ENCODE peak calls at places on chromosomes 4 and X, in four cellular contexts. G is K562, R is H1, Q is HepG2. U is an unnamed sample.
A peak's percentile ranks its signal among the peaks of the same experiment; 100 is the strongest.

GRCh38 chr4:70177117-70177516 is 18.4 kb upstream of the ODAM start:
- DNase-seq in G (no peak), R (no peak), Q (no peak), U (no peak)

GRCh38 chr4:48343531-48343930 is 2.2 kb downstream of the SLAIN2 start:
- DNase-seq in G (peak; percentile 43), R (no peak), Q (no peak), U (no peak)

GRCh38 chr4:146445198-146446150 is 76.3 kb downstream of the SLC10A7 start:
- DNase-seq in G (no peak), R (no peak), Q (no peak), U (no peak)

GRCh38 chr4:98406819-98407218 is 145.6 kb downstream of the RAP1GDS1 start:
- DNase-seq in G (no peak), R (no peak), Q (no peak), U (no peak)

GRCh38 chrX:19661977-19662376 is 146.7 kb upstream of the MAP3K15 start:
- DNase-seq in G (no peak), R (no peak), Q (no peak), U (no peak)

GRCh38 chr4:99529218-99529617 is 18.4 kb downstream of the C4orf17 start:
- DNase-seq in G (no peak), R (no peak), Q (no peak), U (no peak)

GRCh38 chr4:83618991-83619390 is 83.1 kb downstream of the GPAT3 start:
- DNase-seq in G (peak; percentile 72), R (no peak), Q (no peak), U (no peak)

GRCh38 chr4:101708640-101709039 is 81.9 kb upstream of the BANK1 start:
- DNase-seq in G (no peak), R (no peak), Q (no peak), U (no peak)

GRCh38 chr4:99986792-99987191 is 36.7 kb upstream of the H2AZ1 start:
- DNase-seq in G (no peak), R (no peak), Q (no peak), U (peak; percentile 3)

GRCh38 chr4:87592124-87592523 is 16.2 kb upstream of the DSPP start:
- DNase-seq in G (no peak), R (no peak), Q (no peak), U (no peak)

GRCh38 chr4:168630445-168631187 is 133.8 kb downstream of the PALLD start:
- DNase-seq in G (no peak), R (no peak), Q (no peak), U (no peak)

GRCh38 chr4:158824425-158825274 is 55.8 kb downstream of the FNIP2 start:
- DNase-seq in G (no peak), R (no peak), Q (no peak), U (no peak)

GRCh38 chr4:187887886-187888285 is 107.7 kb upstream of the ZFP42 start:
- DNase-seq in G (no peak), R (no peak), Q (no peak), U (no peak)

GRCh38 chr4:24932831-24933230 is 20.0 kb upstream of the CCDC149 start:
- DNase-seq in G (no peak), R (no peak), Q (no peak), U (no peak)

GRCh38 chr4:18241744-18242143 is 220.2 kb upstream of the LCORL start:
- DNase-seq in G (no peak), R (no peak), Q (no peak), U (no peak)

GRCh38 chr4:3040447-3041191 is 33.7 kb downstream of the HTT-AS start:
- DNase-seq in G (no peak), R (no peak), Q (no peak), U (no peak)

GRCh38 chr4:41787931-41788330 is 39.4 kb upstream of the PHOX2B start:
- DNase-seq in G (no peak), R (no peak), Q (no peak), U (no peak)

GRCh38 chrX:106912864-106913263 is 7.3 kb upstream of the CLDN2 start:
- DNase-seq in G (no peak), R (no peak), Q (no peak), U (no peak)

GRCh38 chr4:70868778-70869177 is 29.1 kb upstream of the GRSF1 start:
- DNase-seq in G (no peak), R (no peak), Q (no peak), U (no peak)

GRCh38 chr4:14445882-14446281 is 556.4 kb upstream of the CPEB2 start:
- DNase-seq in G (no peak), R (no peak), Q (no peak), U (no peak)

GRCh38 chrX:102832661-102833060 is 104.4 kb upstream of the RAB40AL start:
- DNase-seq in G (peak; percentile 35), R (no peak), Q (no peak), U (no peak)

GRCh38 chr4:90943311-90943710 is 816.1 kb downstream of the CCSER1 start:
- DNase-seq in G (no peak), R (no peak), Q (no peak), U (no peak)

GRCh38 chr4:88629826-88630225 is 37.5 kb downstream of the HERC3 start:
- DNase-seq in G (no peak), R (no peak), Q (no peak), U (no peak)

GRCh38 chr4:560731-561211 is 15.3 kb downstream of the TMEM271 start:
- DNase-seq in G (no peak), R (no peak), Q (no peak), U (no peak)

GRCh38 chrX:52979993-52980392 is 21.7 kb upstream of the FAM156A start:
- DNase-seq in G (no peak), R (no peak), Q (peak; percentile 88), U (no peak)

GRCh38 chr4:3520796-3521600 is 11.2 kb downstream of the LRPAP1 start:
- DNase-seq in G (no peak), R (no peak), Q (no peak), U (no peak)

GRCh38 chr4:183888564-183888963 is 16.5 kb upstream of the STOX2 start:
- DNase-seq in G (no peak), R (no peak), Q (no peak), U (no peak)

GRCh38 chr4:183995489-183996049 is 90.5 kb downstream of the STOX2 start:
- DNase-seq in G (no peak), R (no peak), Q (no peak), U (no peak)

GRCh38 chr4:88630756-88631155 is 38.5 kb downstream of the HERC3 start:
- DNase-seq in G (no peak), R (no peak), Q (no peak), U (no peak)

GRCh38 chr4:11546391-11547160 is 117.9 kb upstream of the HS3ST1 start:
- DNase-seq in G (no peak), R (no peak), Q (no peak), U (no peak)

GRCh38 chr4:110467400-110467799 is 8.6 kb upstream of the ENPEP start:
- DNase-seq in G (no peak), R (no peak), Q (no peak), U (no peak)
- H2AFZ ChIP-seq in G (peak overlapping the region; percentile 21), R (no peak overlapping the region), Q (no peak overlapping the region), U (peak overlapping the region; percentile 46)

GRCh38 chr4:28822163-28822562 is 1898.0 kb upstream of the PCDH7 start:
- DNase-seq in G (no peak), R (no peak), Q (no peak), U (no peak)
- TF ChIP-seq HDAC2 in G (no peak), R (no peak), Q (no peak), U (no peak)

GRCh38 chrX:41085105-41085882 is at the start of gene USP9X:
- DNase-seq in G (peak; percentile 86), R (peak; percentile 72), Q (peak; percentile 66), U (peak; percentile 62)

GRCh38 chrX:41084360-41085104 is 713 bp upstream of the USP9X start:
- DNase-seq in G (peak; percentile 97), R (peak; percentile 96), Q (peak; percentile 87), U (peak; percentile 86)

GRCh38 chrX:41082783-41083182 is 2.5 kb upstream of the USP9X start:
- DNase-seq in G (peak; percentile 45), R (no peak), Q (no peak), U (no peak)

GRCh38 chrX:41085883-41086626 is 810 bp downstream of the USP9X start:
- DNase-seq in G (no peak), R (peak; percentile 53), Q (peak; percentile 30), U (no peak)

DNA sequence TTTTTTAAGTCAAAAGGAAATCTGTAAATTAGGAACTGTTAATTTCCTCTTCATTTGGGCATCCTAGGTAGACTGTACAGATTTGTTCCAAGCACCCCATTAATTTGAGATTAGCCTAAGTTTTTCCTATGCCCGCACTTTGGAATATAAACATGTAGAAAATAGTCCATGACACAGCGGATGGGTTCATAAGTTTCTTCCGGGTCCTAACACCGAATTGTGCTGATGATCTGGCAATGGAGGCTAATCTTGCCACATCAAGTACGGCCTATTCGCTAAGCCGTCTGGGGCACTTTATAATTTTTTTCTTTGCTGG is 1.2 kb upstream of the USP9X start:
- DNase-seq in G (no peak), R (no peak), Q (no peak), U (no peak)
- H2AFZ ChIP-seq in G (peak overlapping the region; percentile 83), R (no peak overlapping the region), Q (no peak overlapping the region), U (peak overlapping the region; percentile 92)

DNA sequence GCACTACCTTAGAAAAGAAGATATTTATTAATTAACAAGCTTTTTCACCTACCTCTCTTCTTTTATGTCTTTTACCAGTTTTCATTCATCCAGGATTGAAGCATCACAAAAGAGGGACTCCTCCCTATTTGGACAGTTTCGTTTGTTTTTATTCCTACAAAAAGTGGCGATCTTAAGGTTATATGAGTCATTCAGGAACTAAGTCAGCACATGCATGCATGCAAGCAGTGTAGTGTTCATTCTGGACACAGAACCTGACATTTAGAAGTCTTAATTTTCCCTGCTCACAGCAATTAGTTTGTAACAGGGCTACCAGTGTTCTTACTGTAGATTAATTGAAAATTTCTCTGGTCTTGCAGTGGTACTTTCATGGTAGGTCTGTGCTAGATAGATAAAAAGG is 47.9 kb upstream of the QRFPR start:
- DNase-seq in G (no peak), R (no peak), Q (no peak), U (no peak)
- TF ChIP-seq HDAC2 in G (no peak), R (no peak), Q (no peak), U (no peak)